ENCODE peak calls at places on chromosome 1, in eight cellular contexts. M is mesothelial cell of epicardium, B is AG09309, H is GM23338, R is HL-60, P is IMR-90, C is astrocyte of the spinal cord, K is Peyer's patch. W is an unnamed sample.

GRCh38 chr1:54309631-54310366 is 96.4 kb downstream of the SSBP3 start:
- DNase-seq in M (no peak), B (no peak), H (peak), R (no peak), P (no peak), C (no peak), K (no peak), W (no peak)

GRCh38 chr1:38580591-38580990 is 279.0 kb downstream of the RRAGC start:
- DNase-seq in M (no peak), B (no peak), H (no peak), R (no peak), P (no peak), C (no peak), K (no peak), W (no peak)

GRCh38 chr1:79842811-79843210 is 836.3 kb upstream of the ADGRL4 start:
- DNase-seq in M (no peak), B (no peak), H (no peak), R (no peak), P (no peak), C (no peak), K (no peak), W (no peak)

GRCh38 chr1:202133016-202133415 is 10.3 kb downstream of the GPR37L1 start:
- DNase-seq in M (no peak), B (no peak), H (no peak), R (peak), P (no peak), C (no peak), K (no peak), W (no peak)

GRCh38 chr1:156076609-156077429 is 5.4 kb downstream of the MEX3A start:
- DNase-seq in M (no peak), B (no peak), H (peak), R (no peak), P (no peak), C (no peak), K (no peak), W (peak)

GRCh38 chr1:28510350-28511223 is 4.7 kb downstream of the RCC1 start:
- DNase-seq in M (no peak), B (no peak), H (peak), R (no peak), P (peak), C (peak), K (no peak), W (no peak)

GRCh38 chr1:116777831-116778830 is 23.9 kb downstream of the CD2 start:
- DNase-seq in M (no peak), B (peak), H (peak), R (no peak), P (peak), C (peak), K (no peak), W (no peak)

GRCh38 chr1:18556364-18556763 is 74.3 kb upstream of the PAX7 start:
- DNase-seq in M (no peak), B (no peak), H (peak), R (no peak), P (peak), C (no peak), K (no peak), W (no peak)

GRCh38 chr1:70411360-70411844 is 334 bp downstream of the CTH start:
- DNase-seq in M (no peak), B (no peak), H (no peak), R (no peak), P (peak), C (no peak), K (no peak), W (no peak)

GRCh38 chr1:240152611-240153297 is 61.1 kb downstream of the FMN2 start:
- DNase-seq in M (no peak), B (no peak), H (no peak), R (no peak), P (peak), C (no peak), K (no peak), W (no peak)

GRCh38 chr1:8477199-8477982 is 159.5 kb downstream of the SLC45A1 start:
- DNase-seq in M (no peak), B (peak), H (no peak), R (no peak), P (peak), C (peak), K (no peak), W (no peak)

GRCh38 chr1:204357551-204357950 is 2.2 kb downstream of the PLEKHA6 start:
- DNase-seq in M (no peak), B (no peak), H (peak), R (peak), P (no peak), C (no peak), K (peak), W (no peak)

GRCh38 chr1:29416825-29417557 is 180.7 kb downstream of the PTPRU start:
- DNase-seq in M (no peak), B (no peak), H (no peak), R (no peak), P (no peak), C (peak), K (no peak), W (no peak)

GRCh38 chr1:25718738-25719137 is 81.3 kb upstream of the SELENON start:
- DNase-seq in M (no peak), B (no peak), H (no peak), R (no peak), P (no peak), C (no peak), K (no peak), W (no peak)

GRCh38 chr1:225470210-225470609 is 42.4 kb upstream of the LBR start:
- DNase-seq in M (no peak), B (no peak), H (no peak), R (no peak), P (no peak), C (no peak), K (no peak), W (no peak)

GRCh38 chr1:166944186-166944967 is 31.0 kb downstream of the ILDR2 start:
- DNase-seq in M (no peak), B (no peak), H (no peak), R (no peak), P (peak), C (peak), K (no peak), W (no peak)

GRCh38 chr1:153525088-153525713 is 10.6 kb downstream of the S100A6 start:
- DNase-seq in M (no peak), B (no peak), H (no peak), R (no peak), P (peak), C (peak), K (no peak), W (no peak)

GRCh38 chr1:16324456-16324890 is 27.8 kb downstream of the FBXO42 start:
- DNase-seq in M (no peak), B (peak), H (no peak), R (no peak), P (peak), C (peak), K (no peak), W (no peak)

GRCh38 chr1:180265201-180265600 is 35.1 kb downstream of the LHX4 start:
- DNase-seq in M (no peak), B (no peak), H (no peak), R (no peak), P (no peak), C (no peak), K (no peak), W (no peak)

GRCh38 chr1:19430121-19431068 is 54.9 kb downstream of the CAPZB start:
- DNase-seq in M (no peak), B (no peak), H (no peak), R (no peak), P (peak), C (peak), K (no peak), W (no peak)

GRCh38 chr1:157856538-157856937 is 14.9 kb upstream of the CD5L start:
- DNase-seq in M (no peak), B (no peak), H (no peak), R (no peak), P (no peak), C (no peak), K (no peak), W (no peak)

GRCh38 chr1:26949266-26949925 is 10.9 kb downstream of the KDF1 start:
- DNase-seq in M (no peak), B (no peak), H (no peak), R (no peak), P (peak), C (no peak), K (no peak), W (no peak)

GRCh38 chr1:226870323-226871046 is at the start of gene PSEN2:
- DNase-seq in M (peak), B (no peak), H (peak), R (peak), P (peak), C (peak), K (peak), W (peak)

GRCh38 chr1:6614953-6615785 is 1.6 kb downstream of the PHF13 start:
- DNase-seq in M (no peak), B (no peak), H (peak), R (no peak), P (no peak), C (no peak), K (no peak), W (peak)

GRCh38 chr1:204434116-204434755 is 22.6 kb upstream of the PPP1R15B start:
- DNase-seq in M (no peak), B (no peak), H (no peak), R (no peak), P (no peak), C (no peak), K (no peak), W (no peak)

GRCh38 chr1:50123071-50123470 is 14.4 kb downstream of the ELAVL4 start:
- DNase-seq in M (no peak), B (no peak), H (no peak), R (no peak), P (no peak), C (no peak), K (no peak), W (no peak)

GRCh38 chr1:206737729-206738222 is 32.8 kb upstream of the IL19 start:
- DNase-seq in M (no peak), B (no peak), H (no peak), R (no peak), P (no peak), C (no peak), K (no peak), W (no peak)

GRCh38 chr1:236534164-236534651 is 10.4 kb downstream of the LGALS8 start:
- DNase-seq in M (no peak), B (peak), H (no peak), R (no peak), P (peak), C (peak), K (no peak), W (no peak)

GRCh38 chr1:192316692-192317091 is at the start of gene RGS21:
- DNase-seq in M (no peak), B (no peak), H (no peak), R (no peak), P (no peak), C (no peak), K (no peak), W (no peak)

GRCh38 chr1:192311281-192311680 is 5.5 kb upstream of the RGS21 start:
- DNase-seq in M (no peak), B (peak), H (peak), R (no peak), P (peak), C (peak), K (no peak), W (no peak)
- TF ChIP-seq CTCF in M (no peak), B (peak), H (peak), R (peak), P (peak), C (peak), K (no peak), W (peak)

DNA sequence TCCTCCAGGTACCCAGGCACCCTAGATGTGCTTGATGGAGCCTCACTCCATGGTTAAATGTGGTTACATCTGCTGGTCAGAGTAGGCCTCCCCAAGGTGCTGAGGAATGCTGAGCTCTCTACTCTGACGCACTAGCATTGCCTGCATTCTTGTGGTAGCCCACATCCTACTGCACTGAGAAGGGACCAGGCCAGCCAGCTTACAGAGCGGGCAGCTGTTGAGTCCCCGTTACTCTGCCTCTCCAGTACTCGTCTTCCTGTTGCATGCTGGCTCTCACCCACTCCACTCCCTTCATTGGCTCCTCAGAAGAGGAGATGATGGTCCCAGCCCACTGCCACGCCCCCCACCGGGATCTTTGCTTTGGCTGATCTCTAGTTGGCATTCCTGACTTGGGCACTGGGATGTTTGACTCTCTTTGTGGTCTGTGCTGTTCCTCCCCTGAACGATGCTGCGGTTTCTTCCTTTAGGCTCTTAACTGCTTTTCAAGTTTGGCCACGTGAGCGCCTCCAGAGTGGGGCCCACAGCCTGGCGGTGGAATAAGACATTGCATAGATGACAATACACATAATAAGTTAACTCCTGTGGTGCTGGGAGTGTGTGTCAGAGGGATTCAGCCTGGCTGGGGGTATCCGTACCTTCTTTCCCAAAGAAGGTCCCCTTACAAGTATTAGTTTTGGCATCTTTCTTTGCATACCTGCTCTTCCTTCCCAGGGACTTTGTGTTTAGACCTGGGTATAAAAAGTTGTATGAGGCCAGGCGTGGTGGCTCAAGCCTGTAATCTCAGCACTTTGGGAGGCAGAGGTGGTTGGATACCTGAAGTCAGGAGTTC is 18.6 kb downstream of the AZIN2 start:
- DNase-seq in M (no peak), B (peak), H (peak), R (peak), P (peak), C (peak), K (no peak), W (peak)
- TF ChIP-seq CTCF in M (peak), B (peak), H (no peak), R (peak), P (peak), C (peak), K (peak), W (peak)

GRCh38 chr1:208731976-208732821 is 488.0 kb upstream of the PLXNA2 start:
- DNase-seq in M (no peak), B (no peak), H (no peak), R (no peak), P (no peak), C (no peak), K (no peak), W (no peak)

GRCh38 chr1:208741296-208741695 is 497.1 kb upstream of the PLXNA2 start:
- DNase-seq in M (no peak), B (no peak), H (no peak), R (no peak), P (no peak), C (no peak), K (no peak), W (no peak)

GRCh38 chr1:208737922-208738321 is 493.7 kb upstream of the PLXNA2 start:
- DNase-seq in M (no peak), B (no peak), H (peak), R (no peak), P (no peak), C (no peak), K (no peak), W (no peak)
- TF ChIP-seq CTCF in M (no peak), B (no peak), H (peak), R (no peak), P (no peak), C (no peak), K (no peak), W (no peak)

GRCh38 chr1:62245201-62245600 is 50.6 kb downstream of the L1TD1 start:
- DNase-seq in M (no peak), B (no peak), H (no peak), R (no peak), P (no peak), C (no peak), K (no peak), W (no peak)

GRCh38 chr1:62247391-62248168 is 52.9 kb downstream of the L1TD1 start:
- DNase-seq in M (no peak), B (no peak), H (peak), R (no peak), P (no peak), C (no peak), K (no peak), W (no peak)

GRCh38 chr1:62250126-62250726 is 55.6 kb downstream of the L1TD1 start:
- DNase-seq in M (no peak), B (no peak), H (peak), R (no peak), P (no peak), C (no peak), K (no peak), W (no peak)
- TF ChIP-seq CTCF in M (no peak), B (no peak), H (no peak), R (no peak), P (no peak), C (no peak), K (no peak), W (no peak)

GRCh38 chr1:218346391-218347204 is 1.5 kb downstream of the TGFB2 start:
- DNase-seq in M (no peak), B (no peak), H (peak), R (no peak), P (peak), C (peak), K (no peak), W (no peak)

GRCh38 chr1:218347316-218347712 is 2.2 kb downstream of the TGFB2 start:
- DNase-seq in M (no peak), B (no peak), H (peak), R (no peak), P (peak), C (peak), K (no peak), W (no peak)

GRCh38 chr1:218347713-218348627 is 2.8 kb downstream of the TGFB2 start:
- DNase-seq in M (no peak), B (no peak), H (peak), R (no peak), P (peak), C (peak), K (no peak), W (no peak)

GRCh38 chr1:218345673-218346390 is 696 bp downstream of the TGFB2 start:
- DNase-seq in M (peak), B (no peak), H (peak), R (peak), P (peak), C (peak), K (no peak), W (no peak)

DNA sequence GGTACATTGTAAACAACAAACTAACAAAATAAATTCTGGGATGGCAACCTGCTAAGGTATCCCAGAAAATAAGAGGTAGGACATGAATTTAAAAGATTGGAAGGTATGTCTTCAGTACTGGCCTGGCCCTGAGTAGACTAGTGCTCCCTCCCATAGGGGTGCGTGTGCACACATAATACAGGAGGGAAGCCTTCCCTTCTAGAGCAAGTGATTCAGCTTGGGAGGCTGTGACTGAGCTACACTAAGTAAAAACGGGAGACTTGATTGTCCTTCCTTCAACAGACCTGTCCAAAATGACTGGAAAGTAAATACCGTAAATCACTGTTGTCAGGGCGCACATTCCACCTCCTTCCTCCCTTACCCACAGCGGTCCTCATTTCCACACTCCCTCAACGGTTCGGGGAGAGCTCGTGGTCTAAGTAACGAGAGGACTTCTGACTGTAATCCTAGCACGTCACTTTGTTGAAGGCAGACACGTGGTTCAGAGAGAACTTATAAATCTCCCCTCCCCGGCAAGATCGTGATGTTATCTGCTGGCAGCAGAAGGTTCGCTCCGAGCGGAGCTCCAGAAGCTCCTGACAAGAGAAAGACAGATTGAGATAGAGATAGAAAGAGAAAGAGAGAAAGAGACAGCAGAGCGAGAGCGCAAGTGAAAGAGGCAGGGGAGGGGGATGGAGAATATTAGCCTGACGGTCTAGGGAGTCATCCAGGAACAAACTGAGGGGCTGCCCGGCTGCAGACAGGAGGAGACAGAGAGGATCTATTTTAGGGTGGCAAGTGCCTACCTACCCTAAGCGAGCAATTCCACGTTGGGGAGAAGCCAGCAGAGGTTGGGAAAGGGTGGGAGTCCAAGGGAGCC is at the start of gene TGFB2:
- DNase-seq in M (no peak), B (no peak), H (peak), R (no peak), P (peak), C (peak), K (no peak), W (no peak)
- TF ChIP-seq CTCF in M (no peak), B (peak), H (peak), R (no peak), P (no peak), C (peak), K (no peak), W (no peak)